ENCODE peak calls at places on chromosome 6, in four cellular contexts. One of them, this sample, is unnamed.

GRCh38 chr6:2244261-2245102 is 923 bp downstream of the GMDS start:
- DNase-seq in thoracic aorta: no peak
- DNase-seq in body of pancreas: peak; percentile 58
- DNase-seq in CD8-positive, alpha-beta T cell: no peak
- DNase-seq in this sample: no peak

GRCh38 chr6:154039231-154039842 is at the start of gene OPRM1:
- DNase-seq in thoracic aorta: no peak
- DNase-seq in CD8-positive, alpha-beta T cell: peak; percentile 48
- DNase-seq in body of pancreas: peak; percentile 68
- DNase-seq in this sample: no peak

GRCh38 chr6:159646731-159647130 is 46.3 kb downstream of the SOD2 start:
- DNase-seq in body of pancreas: no peak
- DNase-seq in CD8-positive, alpha-beta T cell: no peak
- DNase-seq in thoracic aorta: no peak
- DNase-seq in this sample: no peak

GRCh38 chr6:27478141-27478705 is 5.3 kb upstream of the ZNF184 start:
- DNase-seq in CD8-positive, alpha-beta T cell: no peak
- DNase-seq in thoracic aorta: no peak
- DNase-seq in body of pancreas: no peak
- DNase-seq in this sample: no peak

GRCh38 chr6:88512951-88513350 is 346.8 kb upstream of the CNR1 start:
- DNase-seq in CD8-positive, alpha-beta T cell: no peak
- DNase-seq in body of pancreas: no peak
- DNase-seq in thoracic aorta: no peak
- DNase-seq in this sample: no peak

GRCh38 chr6:73032586-73032985 is 192.7 kb downstream of the KHDC1L start:
- DNase-seq in thoracic aorta: no peak
- DNase-seq in CD8-positive, alpha-beta T cell: no peak
- DNase-seq in body of pancreas: no peak
- DNase-seq in this sample: no peak

GRCh38 chr6:132713355-132714134 is at the start of gene VNN1:
- DNase-seq in thoracic aorta: no peak
- DNase-seq in body of pancreas: no peak
- DNase-seq in CD8-positive, alpha-beta T cell: no peak
- DNase-seq in this sample: no peak

GRCh38 chr6:29558439-29559079 is 973 bp downstream of the UBD start:
- DNase-seq in CD8-positive, alpha-beta T cell: no peak
- DNase-seq in body of pancreas: no peak
- DNase-seq in thoracic aorta: no peak
- DNase-seq in this sample: no peak

GRCh38 chr6:136886110-136886509 is 36.0 kb upstream of the SLC35D3 start:
- DNase-seq in body of pancreas: no peak
- DNase-seq in thoracic aorta: no peak
- DNase-seq in CD8-positive, alpha-beta T cell: no peak
- DNase-seq in this sample: no peak

GRCh38 chr6:110689275-110689935 is 125.9 kb downstream of the CDK19 start:
- DNase-seq in body of pancreas: no peak
- DNase-seq in thoracic aorta: no peak
- DNase-seq in CD8-positive, alpha-beta T cell: no peak
- DNase-seq in this sample: no peak

GRCh38 chr6:122289721-122290501 is 109.5 kb upstream of the HSF2 start:
- DNase-seq in body of pancreas: no peak
- DNase-seq in thoracic aorta: no peak
- DNase-seq in CD8-positive, alpha-beta T cell: no peak
- DNase-seq in this sample: no peak

GRCh38 chr6:56904068-56904467 is 50.8 kb upstream of the BEND6 start:
- DNase-seq in body of pancreas: no peak
- DNase-seq in CD8-positive, alpha-beta T cell: no peak
- DNase-seq in thoracic aorta: no peak
- DNase-seq in this sample: no peak

GRCh38 chr6:16711551-16712249 is 49.6 kb downstream of the ATXN1 start:
- DNase-seq in body of pancreas: no peak
- DNase-seq in CD8-positive, alpha-beta T cell: peak; percentile 52
- DNase-seq in thoracic aorta: no peak
- DNase-seq in this sample: no peak

GRCh38 chr6:113122060-113122459 is 735.1 kb upstream of the MARCKS start:
- DNase-seq in CD8-positive, alpha-beta T cell: no peak
- DNase-seq in thoracic aorta: no peak
- DNase-seq in body of pancreas: no peak
- DNase-seq in this sample: no peak

GRCh38 chr6:47545223-47545622 is 67.6 kb downstream of the CD2AP start:
- DNase-seq in body of pancreas: no peak
- DNase-seq in thoracic aorta: no peak
- DNase-seq in CD8-positive, alpha-beta T cell: no peak
- DNase-seq in this sample: no peak

GRCh38 chr6:137167702-137168377 is 5.6 kb downstream of the IL22RA2 start:
- DNase-seq in body of pancreas: no peak
- DNase-seq in CD8-positive, alpha-beta T cell: no peak
- DNase-seq in thoracic aorta: no peak
- DNase-seq in this sample: no peak

GRCh38 chr6:110178626-110179405 is 654 bp downstream of the WASF1 start:
- DNase-seq in CD8-positive, alpha-beta T cell: peak; percentile 78
- DNase-seq in thoracic aorta: no peak
- DNase-seq in body of pancreas: peak; percentile 44
- DNase-seq in this sample: peak; percentile 55

GRCh38 chr6:53746442-53747103 is 48.2 kb upstream of the LRRC1 start:
- DNase-seq in thoracic aorta: no peak
- DNase-seq in CD8-positive, alpha-beta T cell: no peak
- DNase-seq in body of pancreas: no peak
- DNase-seq in this sample: no peak

GRCh38 chr6:30459145-30459544 is 30.2 kb upstream of the HLA-E start:
- DNase-seq in thoracic aorta: no peak
- DNase-seq in CD8-positive, alpha-beta T cell: no peak
- DNase-seq in body of pancreas: no peak
- DNase-seq in this sample: no peak

GRCh38 chr6:114051031-114051430 is 80.1 kb upstream of the HDAC2 start:
- DNase-seq in body of pancreas: no peak
- DNase-seq in CD8-positive, alpha-beta T cell: no peak
- DNase-seq in thoracic aorta: no peak
- DNase-seq in this sample: no peak

GRCh38 chr6:150185697-150186096 is 42.9 kb downstream of the PPP1R14C start:
- DNase-seq in body of pancreas: no peak
- DNase-seq in thoracic aorta: no peak
- DNase-seq in CD8-positive, alpha-beta T cell: no peak
- DNase-seq in this sample: no peak

GRCh38 chr6:42322676-42323075 is 105.0 kb upstream of the MRPS10 start:
- DNase-seq in thoracic aorta: no peak
- DNase-seq in body of pancreas: no peak
- DNase-seq in CD8-positive, alpha-beta T cell: no peak
- DNase-seq in this sample: no peak

GRCh38 chr6:154382707-154383106 is 26.1 kb upstream of the IPCEF1 start:
- DNase-seq in body of pancreas: no peak
- DNase-seq in thoracic aorta: no peak
- DNase-seq in CD8-positive, alpha-beta T cell: no peak
- DNase-seq in this sample: no peak

GRCh38 chr6:130982060-130982459 is 81.0 kb downstream of the EPB41L2 start:
- DNase-seq in CD8-positive, alpha-beta T cell: no peak
- DNase-seq in body of pancreas: no peak
- DNase-seq in thoracic aorta: no peak
- DNase-seq in this sample: no peak

GRCh38 chr6:54698974-54699373 is 147.6 kb upstream of the FAM83B start:
- DNase-seq in CD8-positive, alpha-beta T cell: no peak
- DNase-seq in body of pancreas: no peak
- DNase-seq in thoracic aorta: no peak
- DNase-seq in this sample: no peak

GRCh38 chr6:17831135-17831534 is 124.4 kb upstream of the NUP153 start:
- DNase-seq in body of pancreas: no peak
- DNase-seq in CD8-positive, alpha-beta T cell: no peak
- DNase-seq in thoracic aorta: no peak
- DNase-seq in this sample: no peak

GRCh38 chr6:39841291-39841690 is 49.1 kb downstream of the DAAM2 start:
- DNase-seq in body of pancreas: no peak
- DNase-seq in CD8-positive, alpha-beta T cell: no peak
- DNase-seq in thoracic aorta: no peak
- DNase-seq in this sample: no peak

GRCh38 chr6:136788069-136788902 is 4.0 kb downstream of the MAP3K5 start:
- DNase-seq in thoracic aorta: no peak
- DNase-seq in CD8-positive, alpha-beta T cell: no peak
- DNase-seq in body of pancreas: no peak
- DNase-seq in this sample: no peak

GRCh38 chr6:128979061-128979460 is 96.1 kb downstream of the LAMA2 start:
- DNase-seq in thoracic aorta: no peak
- DNase-seq in CD8-positive, alpha-beta T cell: no peak
- DNase-seq in body of pancreas: no peak
- DNase-seq in this sample: no peak

GRCh38 chr6:82989891-82990290 is 75.8 kb downstream of the UBE3D start:
- DNase-seq in CD8-positive, alpha-beta T cell: no peak
- DNase-seq in thoracic aorta: no peak
- DNase-seq in body of pancreas: no peak
- DNase-seq in this sample: no peak

GRCh38 chr6:30679765-30680535 is 6.5 kb downstream of the PPP1R18 start:
- DNase-seq in body of pancreas: no peak
- DNase-seq in CD8-positive, alpha-beta T cell: no peak
- DNase-seq in thoracic aorta: no peak
- DNase-seq in this sample: no peak

GRCh38 chr6:87274660-87275273 is 47.6 kb upstream of the SMIM8 start:
- DNase-seq in body of pancreas: no peak
- DNase-seq in CD8-positive, alpha-beta T cell: no peak
- DNase-seq in thoracic aorta: no peak
- DNase-seq in this sample: no peak

GRCh38 chr6:155190667-155191066 is 73.1 kb upstream of the CLDN20 start:
- DNase-seq in thoracic aorta: no peak
- DNase-seq in CD8-positive, alpha-beta T cell: no peak
- DNase-seq in body of pancreas: no peak
- DNase-seq in this sample: no peak

GRCh38 chr6:75934643-75935472 is 137.6 kb downstream of the IMPG1 start:
- DNase-seq in body of pancreas: peak; percentile 67
- DNase-seq in CD8-positive, alpha-beta T cell: no peak
- DNase-seq in thoracic aorta: no peak
- DNase-seq in this sample: peak; percentile 37

DNA sequence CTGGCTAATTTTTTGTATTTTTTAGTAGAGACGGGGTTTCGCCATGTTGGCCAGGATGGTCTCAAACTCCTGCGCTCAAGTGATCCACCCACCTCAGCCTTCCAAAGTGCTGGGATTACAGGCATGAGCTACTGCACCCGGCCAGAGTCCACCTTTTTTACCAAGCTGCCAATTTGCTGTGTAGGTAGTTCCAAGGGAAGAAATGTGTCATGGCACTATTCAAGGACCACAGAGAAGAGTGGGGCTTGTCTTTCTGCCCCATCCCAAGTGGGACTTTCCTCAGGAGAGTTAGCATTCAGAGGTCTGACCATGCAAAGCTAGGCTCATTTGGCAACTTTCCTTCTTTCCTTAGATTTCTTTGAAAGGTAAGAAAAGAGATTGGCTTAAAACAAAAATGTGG is 111.9 kb upstream of the TRAF3IP2 start:
- DNase-seq in thoracic aorta: no peak
- DNase-seq in CD8-positive, alpha-beta T cell: no peak
- DNase-seq in body of pancreas: no peak
- DNase-seq in this sample: no peak
- H3K4me3 ChIP-seq in thoracic aorta: no peak overlapping the region
- H3K4me3 ChIP-seq in CD8-positive, alpha-beta T cell: no peak overlapping the region
- H3K4me3 ChIP-seq in body of pancreas: no peak overlapping the region
- H3K4me3 ChIP-seq in this sample: no peak overlapping the region

DNA sequence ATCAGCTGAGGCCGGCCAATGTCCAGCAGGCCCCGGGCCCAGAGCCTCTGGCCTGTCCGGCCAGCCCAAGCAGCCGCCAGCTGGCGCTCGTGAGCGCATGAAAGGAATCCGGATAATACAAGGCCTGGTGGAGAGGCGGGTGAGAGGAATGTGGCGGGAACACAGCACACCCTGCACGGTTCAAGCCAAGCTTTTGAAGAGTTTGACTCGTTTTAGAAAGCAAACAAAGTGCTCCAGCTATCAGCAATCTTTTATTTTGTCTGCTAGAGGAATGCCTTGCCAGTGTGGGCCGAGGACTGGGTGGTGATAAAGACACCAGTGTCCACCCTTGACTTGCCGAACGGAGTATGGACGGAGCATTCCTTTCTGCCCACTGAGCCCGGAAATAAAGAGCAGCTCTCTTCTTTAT is 9.3 kb upstream of the NEDD9 start:
- DNase-seq in body of pancreas: peak; percentile 87
- DNase-seq in thoracic aorta: peak; percentile 43
- DNase-seq in CD8-positive, alpha-beta T cell: no peak
- DNase-seq in this sample: peak; percentile 84
- TF ChIP-seq CTCF in body of pancreas: peak; percentile 79
- TF ChIP-seq CTCF in thoracic aorta: peak; percentile 90
- TF ChIP-seq CTCF in CD8-positive, alpha-beta T cell: no peak
- TF ChIP-seq CTCF in this sample: peak; percentile 53

DNA sequence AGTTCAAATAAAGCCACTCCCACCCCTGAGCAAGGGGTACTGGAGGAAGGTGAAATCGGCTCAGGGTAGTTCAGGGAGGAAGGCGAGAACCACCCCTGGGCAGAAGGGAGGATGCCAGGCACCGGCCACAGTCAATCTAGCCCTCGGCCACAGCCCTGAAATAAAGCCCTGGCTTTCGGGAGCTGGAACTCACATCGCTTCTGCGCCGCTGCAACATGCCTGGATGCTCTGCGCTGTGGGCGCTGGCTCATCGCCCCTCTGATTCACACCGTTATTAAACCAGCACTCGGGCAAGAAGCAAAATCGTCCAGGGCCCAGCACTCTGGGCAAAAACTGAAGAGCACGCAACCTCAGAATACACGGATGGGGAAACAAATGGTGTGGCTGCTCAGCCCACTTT is 136.9 kb upstream of the RREB1 start:
- DNase-seq in thoracic aorta: no peak
- DNase-seq in CD8-positive, alpha-beta T cell: no peak
- DNase-seq in body of pancreas: no peak
- DNase-seq in this sample: no peak
- H3K4me3 ChIP-seq in thoracic aorta: no peak overlapping the region
- H3K4me3 ChIP-seq in CD8-positive, alpha-beta T cell: no peak overlapping the region
- H3K4me3 ChIP-seq in body of pancreas: no peak overlapping the region
- H3K4me3 ChIP-seq in this sample: no peak overlapping the region

GRCh38 chr6:169121013-169121412 is 132.6 kb downstream of the THBS2 start:
- DNase-seq in body of pancreas: no peak
- DNase-seq in CD8-positive, alpha-beta T cell: no peak
- DNase-seq in thoracic aorta: no peak
- DNase-seq in this sample: no peak
- TF ChIP-seq CTCF in body of pancreas: no peak
- TF ChIP-seq CTCF in CD8-positive, alpha-beta T cell: no peak
- TF ChIP-seq CTCF in thoracic aorta: no peak
- TF ChIP-seq CTCF in this sample: no peak

DNA sequence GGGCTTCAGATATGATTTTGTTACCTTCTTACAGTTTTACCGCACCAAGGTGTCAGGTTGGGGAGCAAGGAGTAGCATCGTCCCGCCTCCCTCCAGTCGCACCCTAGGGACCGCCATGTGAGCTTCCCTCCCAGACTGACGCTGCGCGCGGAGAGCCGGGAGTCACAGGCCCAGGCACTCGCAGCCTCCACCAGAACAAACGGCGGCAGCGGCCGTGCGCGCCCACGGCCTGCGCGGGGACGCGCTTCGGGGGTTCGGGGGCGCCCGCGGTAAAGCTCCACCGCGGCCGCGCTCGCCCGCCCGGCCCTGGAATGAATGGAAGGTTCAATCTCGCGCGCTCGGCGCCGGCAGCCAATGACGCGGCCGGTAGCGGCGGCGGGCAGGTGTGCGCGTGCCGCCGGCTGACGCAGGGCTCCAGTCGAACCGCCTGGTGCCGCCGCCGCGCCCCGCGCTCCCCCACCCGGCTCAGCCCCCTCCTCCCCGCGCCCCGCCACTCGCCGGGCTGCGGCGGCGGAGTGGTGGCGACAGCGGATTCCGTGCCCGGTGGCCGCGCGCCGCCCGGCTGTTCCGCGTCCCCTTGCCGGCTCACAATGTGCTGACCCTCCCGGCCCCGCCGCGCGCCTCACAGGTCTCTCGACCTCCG is 16.5 kb upstream of the LIN28B start:
- DNase-seq in thoracic aorta: no peak
- DNase-seq in body of pancreas: no peak
- DNase-seq in CD8-positive, alpha-beta T cell: no peak
- DNase-seq in this sample: no peak
- H3K4me3 ChIP-seq in thoracic aorta: peak overlapping the region; percentile 62
- H3K4me3 ChIP-seq in body of pancreas: no peak overlapping the region
- H3K4me3 ChIP-seq in CD8-positive, alpha-beta T cell: no peak overlapping the region
- H3K4me3 ChIP-seq in this sample: no peak overlapping the region

This sample was measured in ovary.